ENCODE peak calls at places on chromosomes 4 and X, in five cellular contexts. J, Y, E, K and B are unnamed samples.

GRCh38 chr4:80189956-80190671 is 7.2 kb upstream of the PRDM8 start:
- DNase-seq in J (no peak), Y (no peak), E (no peak), K (no peak), B (no peak)

GRCh38 chr4:154073107-154073817 is 284.4 kb upstream of the SFRP2 start:
- DNase-seq in J (no peak), Y (no peak), E (peak), K (peak), B (no peak)

GRCh38 chr4:10732235-10732975 is 47.8 kb upstream of the CLNK start:
- DNase-seq in J (no peak), Y (no peak), E (no peak), K (no peak), B (no peak)

GRCh38 chr4:123304151-123305021 is 92.2 kb upstream of the SPRY1 start:
- DNase-seq in J (no peak), Y (no peak), E (no peak), K (no peak), B (no peak)

GRCh38 chr4:88040707-88041106 is 33.3 kb downstream of the PKD2 start:
- DNase-seq in J (no peak), Y (no peak), E (no peak), K (no peak), B (no peak)

GRCh38 chr4:180827193-180827592 is 1416.0 kb upstream of the TENM3 start:
- DNase-seq in J (no peak), Y (no peak), E (no peak), K (no peak), B (no peak)

GRCh38 chrX:427812-428725 is 41.4 kb upstream of the PPP2R3B start:
- DNase-seq in J (peak), Y (no peak), E (peak), K (no peak), B (no peak)

GRCh38 chr4:161990721-161991120 is 173.1 kb downstream of the FSTL5 start:
- DNase-seq in J (no peak), Y (no peak), E (no peak), K (no peak), B (no peak)

GRCh38 chr4:105246712-105247111 is 100.0 kb downstream of the TET2 start:
- DNase-seq in J (no peak), Y (no peak), E (peak), K (peak), B (no peak)

GRCh38 chr4:48722509-48723446 is 57.3 kb downstream of the FRYL start:
- DNase-seq in J (peak), Y (no peak), E (no peak), K (peak), B (peak)

GRCh38 chr4:159367421-159368105 is 264.7 kb downstream of the RAPGEF2 start:
- DNase-seq in J (no peak), Y (no peak), E (no peak), K (no peak), B (no peak)

GRCh38 chr4:146132445-146132844 is 43.1 kb upstream of the LSM6 start:
- DNase-seq in J (no peak), Y (peak), E (no peak), K (no peak), B (no peak)

GRCh38 chrX:6448003-6448402 is 86.9 kb downstream of the VCX3A start:
- DNase-seq in J (no peak), Y (no peak), E (no peak), K (peak), B (no peak)

GRCh38 chr4:173214661-173215060 is 46.0 kb downstream of the GALNT7 start:
- DNase-seq in J (no peak), Y (no peak), E (no peak), K (peak), B (no peak)

GRCh38 chr4:106344324-106344970 is 24.1 kb downstream of the GIMD1 start:
- DNase-seq in J (no peak), Y (no peak), E (no peak), K (peak), B (no peak)

GRCh38 chr4:10085828-10086505 is 30.6 kb downstream of the WDR1 start:
- DNase-seq in J (no peak), Y (no peak), E (no peak), K (no peak), B (no peak)

GRCh38 chrX:108437789-108438623 is at the start of gene COL4A6:
- DNase-seq in J (peak), Y (no peak), E (no peak), K (no peak), B (peak)

GRCh38 chrX:72346306-72346949 is 40.7 kb upstream of the CITED1 start:
- DNase-seq in J (no peak), Y (no peak), E (no peak), K (no peak), B (no peak)

GRCh38 chr4:22483551-22483981 is 32.3 kb downstream of the ADGRA3 start:
- DNase-seq in J (no peak), Y (no peak), E (peak), K (peak), B (no peak)

GRCh38 chr4:129110931-129111330 is 15.0 kb downstream of the C4orf33 start:
- DNase-seq in J (no peak), Y (no peak), E (no peak), K (no peak), B (no peak)

GRCh38 chr4:180665994-180666818 is 1577.0 kb upstream of the TENM3 start:
- DNase-seq in J (peak), Y (no peak), E (peak), K (peak), B (no peak)

GRCh38 chrX:45850775-45851433 is 650.2 kb upstream of the DIPK2B start:
- DNase-seq in J (peak), Y (no peak), E (no peak), K (peak), B (no peak)

GRCh38 chr4:25441519-25442117 is 64.6 kb downstream of the ANAPC4 start:
- DNase-seq in J (peak), Y (no peak), E (peak), K (peak), B (peak)

GRCh38 chr4:63589796-63590195 is 819.5 kb downstream of the TECRL start:
- DNase-seq in J (no peak), Y (no peak), E (no peak), K (no peak), B (no peak)

GRCh38 chrX:16839224-16839851 is 30.8 kb downstream of the RBBP7 start:
- DNase-seq in J (no peak), Y (no peak), E (no peak), K (peak), B (no peak)

GRCh38 chrX:122866527-122866926 is 317.6 kb upstream of the GRIA3 start:
- DNase-seq in J (no peak), Y (no peak), E (peak), K (peak), B (peak)

GRCh38 chr4:142354794-142355416 is 491.2 kb downstream of the INPP4B start:
- DNase-seq in J (no peak), Y (no peak), E (no peak), K (no peak), B (no peak)

GRCh38 chr4:142549248-142549647 is 296.9 kb downstream of the INPP4B start:
- DNase-seq in J (no peak), Y (no peak), E (no peak), K (no peak), B (no peak)

GRCh38 chr4:10808591-10808990 is 124.0 kb upstream of the CLNK start:
- DNase-seq in J (no peak), Y (no peak), E (no peak), K (peak), B (no peak)

GRCh38 chrX:145910017-145910416 is 92.4 kb downstream of the SLITRK2 start:
- DNase-seq in J (no peak), Y (no peak), E (no peak), K (no peak), B (no peak)

GRCh38 chr4:140095694-140096482 is 58.1 kb downstream of the MAML3 start:
- DNase-seq in J (peak), Y (no peak), E (peak), K (peak), B (peak)